ENCODE peak calls at places on chromosomes 3 and 15, in five cellular contexts. I is left cardiac atrium, Y is fibroblast of villous mesenchyme, X is RWPE2, V is progenitor cell of endocrine pancreas. N is an unnamed sample.

GRCh38 chr3:55607844-55608243 is 120.7 kb upstream of the WNT5A start:
- DNase-seq in I (no peak), Y (no peak), X (no peak), V (no peak), N (no peak)

GRCh38 chr15:25693321-25694237 is 169.5 kb downstream of the ATP10A start:
- DNase-seq in I (no peak), Y (no peak), X (no peak), V (peak), N (no peak)

GRCh38 chr3:161104561-161105551 is at the start of gene B3GALNT1:
- DNase-seq in I (peak), Y (peak), X (no peak), V (peak), N (no peak)

GRCh38 chr3:174540081-174540480 is 319.1 kb upstream of the NAALADL2 start:
- DNase-seq in I (no peak), Y (no peak), X (no peak), V (no peak), N (peak)

GRCh38 chr15:68210821-68211655 is 5.9 kb upstream of the CALML4 start:
- DNase-seq in I (peak), Y (peak), X (peak), V (peak), N (no peak)

GRCh38 chr3:72011495-72011894 is 226.5 kb upstream of the PROK2 start:
- DNase-seq in I (no peak), Y (no peak), X (no peak), V (no peak), N (no peak)

GRCh38 chr3:112333002-112333385 is at the start of gene CD200:
- DNase-seq in I (peak), Y (peak), X (peak), V (peak), N (no peak)

GRCh38 chr3:47799733-47800132 is 3.2 kb upstream of the DHX30 start:
- DNase-seq in I (no peak), Y (no peak), X (no peak), V (no peak), N (no peak)

GRCh38 chr15:92733934-92734521 is 78.5 kb upstream of the FAM174B start:
- DNase-seq in I (peak), Y (peak), X (no peak), V (no peak), N (no peak)

GRCh38 chr3:197019535-197019934 is 10.1 kb downstream of the MELTF start:
- DNase-seq in I (no peak), Y (no peak), X (no peak), V (no peak), N (no peak)

GRCh38 chr3:5428607-5429516 is 241.4 kb downstream of the EDEM1 start:
- DNase-seq in I (no peak), Y (no peak), X (no peak), V (no peak), N (no peak)

GRCh38 chr3:61331937-61332590 is 80.8 kb upstream of the FHIT start:
- DNase-seq in I (no peak), Y (no peak), X (no peak), V (no peak), N (peak)

GRCh38 chr15:69893863-69894262 is 203.9 kb downstream of the TLE3 start:
- DNase-seq in I (peak), Y (peak), X (no peak), V (no peak), N (no peak)

GRCh38 chr3:71601811-71602210 is 18.3 kb upstream of the FOXP1 start:
- DNase-seq in I (no peak), Y (no peak), X (no peak), V (no peak), N (no peak)

GRCh38 chr15:52256930-52257733 is 38.5 kb downstream of the MYO5C start:
- DNase-seq in I (no peak), Y (no peak), X (no peak), V (no peak), N (no peak)

GRCh38 chr3:154059798-154060197 is 61.4 kb upstream of the ARHGEF26 start:
- DNase-seq in I (no peak), Y (no peak), X (no peak), V (no peak), N (no peak)

GRCh38 chr15:67922971-67923646 is 83.3 kb upstream of the RNU6-1 start:
- DNase-seq in I (no peak), Y (no peak), X (no peak), V (no peak), N (no peak)

GRCh38 chr15:80789296-80789695 is 10.1 kb downstream of the CEMIP start:
- DNase-seq in I (no peak), Y (peak), X (no peak), V (no peak), N (no peak)

GRCh38 chr3:45479627-45480026 is 91.3 kb downstream of the LARS2 start:
- DNase-seq in I (no peak), Y (peak), X (no peak), V (no peak), N (no peak)

GRCh38 chr15:50939911-50940310 is 31.4 kb downstream of the AP4E1 start:
- DNase-seq in I (no peak), Y (peak), X (no peak), V (no peak), N (no peak)

GRCh38 chr3:11618897-11619296 is 24.8 kb downstream of the VGLL4 start:
- DNase-seq in I (no peak), Y (no peak), X (no peak), V (no peak), N (no peak)

GRCh38 chr15:91304794-91305193 is 204.7 kb downstream of the SV2B start:
- DNase-seq in I (no peak), Y (no peak), X (no peak), V (no peak), N (no peak)

GRCh38 chr3:143090486-143090885 is 29.1 kb upstream of the CHST2 start:
- DNase-seq in I (no peak), Y (no peak), X (no peak), V (no peak), N (no peak)

GRCh38 chr15:65085990-65086679 is 9.6 kb downstream of the KBTBD13 start:
- DNase-seq in I (no peak), Y (no peak), X (no peak), V (peak), N (no peak)

GRCh38 chr3:189424922-189425321 is 206.3 kb upstream of the TP63 start:
- DNase-seq in I (no peak), Y (no peak), X (no peak), V (no peak), N (no peak)

GRCh38 chr3:57805674-57806073 is 49.6 kb downstream of the SLMAP start:
- DNase-seq in I (no peak), Y (peak), X (no peak), V (no peak), N (no peak)

GRCh38 chr3:51099794-51100542 is 285.1 kb upstream of the MANF start:
- DNase-seq in I (peak), Y (peak), X (no peak), V (no peak), N (peak)

GRCh38 chr3:140246578-140246977 is 311.6 kb downstream of the CLSTN2 start:
- DNase-seq in I (no peak), Y (no peak), X (no peak), V (no peak), N (no peak)

GRCh38 chr3:127049390-127049789 is 66.5 kb downstream of the PLXNA1 start:
- DNase-seq in I (peak), Y (no peak), X (peak), V (no peak), N (no peak)

GRCh38 chr3:45659661-45660566 is 29.3 kb upstream of the SACM1L start:
- DNase-seq in I (peak), Y (peak), X (no peak), V (peak), N (peak)

GRCh38 chr3:99730870-99731269 is 86.8 kb upstream of the CMSS1 start:
- DNase-seq in I (no peak), Y (peak), X (no peak), V (no peak), N (no peak)

GRCh38 chr15:74343127-74343796 is 24.2 kb downstream of the CYP11A1 start:
- DNase-seq in I (no peak), Y (no peak), X (no peak), V (no peak), N (no peak)

GRCh38 chr15:38860253-38860652 is 295.6 kb upstream of the RASGRP1 start:
- DNase-seq in I (no peak), Y (peak), X (no peak), V (no peak), N (no peak)

GRCh38 chr15:33729648-33730047 is 238.6 kb upstream of the CHRM5 start:
- DNase-seq in I (no peak), Y (peak), X (no peak), V (no peak), N (no peak)

GRCh38 chr3:64902991-64903390 is 215.2 kb upstream of the ADAMTS9 start:
- DNase-seq in I (no peak), Y (peak), X (no peak), V (no peak), N (no peak)